ENCODE peak calls at places on chromosomes 16 and 17, in ten cellular contexts. L is left colon; G is DND-41; Y is fibroblast of mammary gland; E is nephron progenitor cell; C is left cardiac atrium; O is HT-29; B is heart right ventricle; P is stimulated activated naive CD4-positive, alpha-beta T cell; T is H54. J is an unnamed sample.

GRCh38 chr17:56834380-56835258 is 668 bp downstream of the DGKE start:
- DNase-seq in L (peak; percentile 81), G (no peak), Y (no peak), E (peak; percentile 64), C (peak; percentile 58), O (peak; percentile 79), B (peak; percentile 57), P (peak; percentile 66), T (no peak), J (peak; percentile 90)

GRCh38 chr16:46743232-46743719 is 4.9 kb downstream of the MYLK3 start:
- DNase-seq in L (no peak), G (no peak), Y (peak; percentile 8), E (no peak), C (peak; percentile 55), O (peak; percentile 2), B (peak; percentile 47), P (no peak), T (no peak), J (peak; percentile 75)

GRCh38 chr16:48047755-48048154 is 108.0 kb downstream of the ABCC12 start:
- DNase-seq in L (no peak), G (no peak), Y (no peak), E (no peak), C (no peak), O (no peak), B (no peak), P (no peak), T (no peak), J (no peak)

GRCh38 chr17:75835315-75835987 is 8.8 kb downstream of the UNC13D start:
- DNase-seq in L (no peak), G (no peak), Y (no peak), E (peak; percentile 40), C (peak; percentile 24), O (no peak), B (no peak), P (no peak), T (no peak), J (no peak)

GRCh38 chr17:59840329-59840907 is 52.3 kb downstream of the TUBD1 start:
- DNase-seq in L (no peak), G (no peak), Y (peak; percentile 32), E (no peak), C (no peak), O (peak; percentile 74), B (no peak), P (no peak), T (no peak), J (peak; percentile 85)

GRCh38 chr16:85401917-85402766 is 211.0 kb upstream of the GSE1 start:
- DNase-seq in L (no peak), G (no peak), Y (no peak), E (no peak), C (peak; percentile 16), O (no peak), B (no peak), P (no peak), T (no peak), J (peak; percentile 50)

GRCh38 chr16:31134625-31135534 is 647 bp downstream of the PRSS8 start:
- DNase-seq in L (peak; percentile 73), G (no peak), Y (no peak), E (peak; percentile 28), C (no peak), O (peak; percentile 60), B (no peak), P (no peak), T (no peak), J (peak; percentile 90)

GRCh38 chr16:14549789-14550153 is 80.3 kb downstream of the PARN start:
- DNase-seq in L (no peak), G (no peak), Y (no peak), E (no peak), C (no peak), O (peak; percentile 58), B (no peak), P (no peak), T (no peak), J (no peak)

GRCh38 chr17:9714801-9715200 is 69.5 kb downstream of the USP43 start:
- DNase-seq in L (no peak), G (no peak), Y (no peak), E (no peak), C (no peak), O (no peak), B (no peak), P (no peak), T (no peak), J (no peak)

GRCh38 chr16:11738742-11739544 is 3.7 kb downstream of the TXNDC11 start:
- DNase-seq in L (no peak), G (no peak), Y (no peak), E (no peak), C (no peak), O (no peak), B (no peak), P (no peak), T (no peak), J (no peak)

GRCh38 chr17:82648761-82649474 is 674 bp upstream of the WDR45B start:
- DNase-seq in L (peak; percentile 70), G (no peak), Y (peak; percentile 4), E (peak; percentile 68), C (peak; percentile 72), O (no peak), B (peak; percentile 69), P (no peak), T (peak; percentile 38), J (no peak)

GRCh38 chr17:39487946-39488345 is 26.7 kb downstream of the CDK12 start:
- DNase-seq in L (no peak), G (no peak), Y (peak; percentile 8), E (no peak), C (no peak), O (no peak), B (no peak), P (no peak), T (no peak), J (no peak)

GRCh38 chr16:46894011-46894672 is 10.0 kb downstream of the GPT2 start:
- DNase-seq in L (no peak), G (no peak), Y (peak; percentile 44), E (no peak), C (no peak), O (no peak), B (peak; percentile 65), P (no peak), T (no peak), J (no peak)

GRCh38 chr17:30151471-30151870 is 34.9 kb downstream of the NSRP1 start:
- DNase-seq in L (no peak), G (no peak), Y (no peak), E (no peak), C (no peak), O (no peak), B (no peak), P (no peak), T (no peak), J (no peak)